ENCODE peak calls at places on chromosomes 5 and 9, in eight cellular contexts. Q, C, A, X, D, H, M and Z are unnamed samples.

GRCh38 chr5:109668668-109669422 is 20.9 kb upstream of the MAN2A1 start:
- DNase-seq in C (no peak), A (no peak), M (no peak), H (peak; percentile 34), Q (no peak), X (no peak), D (no peak), Z (no peak)

GRCh38 chr5:63201738-63202137 is 623.1 kb downstream of the LRRC70 start:
- DNase-seq in H (no peak), D (peak; percentile 0), M (no peak), A (no peak), X (no peak), C (no peak), Q (no peak), Z (no peak)

GRCh38 chr9:116673375-116673774 is 13.7 kb upstream of the TRIM32 start:
- DNase-seq in Q (no peak), X (no peak), M (no peak), H (no peak), A (peak; percentile 17), C (no peak), D (no peak), Z (no peak)

GRCh38 chr5:79416499-79416898 is 97.4 kb downstream of the HOMER1 start:
- DNase-seq in H (peak; percentile 73), D (peak; percentile 74), M (no peak), C (peak; percentile 31), X (peak; percentile 2), Q (peak; percentile 4), A (peak; percentile 7), Z (no peak)

GRCh38 chr9:85053206-85053605 is 383.7 kb downstream of the NTRK2 start:
- DNase-seq in Q (no peak), M (no peak), H (no peak), A (no peak), D (no peak), X (no peak), C (no peak), Z (no peak)

GRCh38 chr5:21154526-21154925 is 1166.5 kb upstream of the CDH18 start:
- DNase-seq in M (no peak), H (no peak), X (no peak), Q (no peak), C (no peak), A (no peak), D (peak; percentile 2), Z (no peak)

GRCh38 chr9:20616808-20617207 is 5.5 kb downstream of the MLLT3 start:
- DNase-seq in Q (no peak), X (no peak), C (no peak), A (no peak), M (no peak), H (no peak), D (no peak), Z (no peak)

GRCh38 chr5:17189381-17190036 is 27.9 kb upstream of the BASP1 start:
- DNase-seq in C (peak; percentile 21), H (peak; percentile 81), M (peak; percentile 94), D (peak; percentile 88), A (peak; percentile 89), X (peak; percentile 58), Q (peak; percentile 86), Z (peak; percentile 84)

GRCh38 chr5:37722236-37723146 is 117.3 kb downstream of the GDNF start:
- DNase-seq in H (peak; percentile 74), Q (peak; percentile 96), C (peak; percentile 53), M (no peak), X (no peak), D (peak; percentile 92), A (peak; percentile 68), Z (no peak)

GRCh38 chr9:125909497-125909896 is 162.3 kb downstream of the PBX3 start:
- DNase-seq in C (no peak), H (no peak), Q (no peak), A (no peak), X (no peak), M (no peak), D (no peak), Z (no peak)

GRCh38 chr5:140153905-140154304 is 21.1 kb upstream of the CYSTM1 start:
- DNase-seq in H (no peak), D (no peak), M (no peak), Q (no peak), C (no peak), A (no peak), X (no peak), Z (no peak)

GRCh38 chr9:99851028-99851822 is 29.5 kb downstream of the NR4A3 start:
- DNase-seq in X (no peak), H (peak; percentile 77), D (no peak), A (no peak), C (peak; percentile 37), M (no peak), Q (no peak), Z (no peak)

GRCh38 chr5:76958976-76959767 is 6.3 kb downstream of the CRHBP start:
- DNase-seq in H (peak; percentile 8), Q (peak; percentile 70), X (no peak), C (peak; percentile 20), D (peak; percentile 72), A (peak; percentile 58), M (no peak), Z (no peak)

GRCh38 chr5:61327761-61328753 is 4.0 kb upstream of the ZSWIM6 start:
- DNase-seq in C (peak; percentile 37), A (peak; percentile 80), H (peak; percentile 81), X (no peak), Q (peak; percentile 95), M (no peak), D (peak; percentile 96), Z (no peak)

GRCh38 chr5:155897761-155898160 is 429.2 kb upstream of the SGCD start:
- DNase-seq in D (no peak), Q (no peak), A (no peak), M (no peak), C (no peak), X (no peak), H (no peak), Z (no peak)

GRCh38 chr9:122360891-122361290 is 9.9 kb upstream of the PTGS1 start:
- DNase-seq in X (no peak), Q (peak; percentile 70), A (no peak), H (no peak), D (no peak), C (no peak), M (no peak), Z (no peak)

GRCh38 chr9:81427870-81428269 is 261.5 kb downstream of the TLE1 start:
- DNase-seq in H (no peak), M (no peak), D (no peak), X (no peak), C (no peak), Q (peak; percentile 3), A (no peak), Z (no peak)

GRCh38 chr5:176870110-176870591 is 29.0 kb downstream of the HK3 start:
- DNase-seq in H (peak; percentile 9), Q (peak; percentile 38), M (no peak), A (peak; percentile 52), C (no peak), X (peak; percentile 84), D (peak; percentile 28), Z (no peak)
- TF ChIP-seq CTCF in H (peak; percentile 21), Q (peak; percentile 44), M (no peak), A (peak; percentile 56), C (no peak), X (peak; percentile 47), D (peak; percentile 34), Z (no peak)

DNA sequence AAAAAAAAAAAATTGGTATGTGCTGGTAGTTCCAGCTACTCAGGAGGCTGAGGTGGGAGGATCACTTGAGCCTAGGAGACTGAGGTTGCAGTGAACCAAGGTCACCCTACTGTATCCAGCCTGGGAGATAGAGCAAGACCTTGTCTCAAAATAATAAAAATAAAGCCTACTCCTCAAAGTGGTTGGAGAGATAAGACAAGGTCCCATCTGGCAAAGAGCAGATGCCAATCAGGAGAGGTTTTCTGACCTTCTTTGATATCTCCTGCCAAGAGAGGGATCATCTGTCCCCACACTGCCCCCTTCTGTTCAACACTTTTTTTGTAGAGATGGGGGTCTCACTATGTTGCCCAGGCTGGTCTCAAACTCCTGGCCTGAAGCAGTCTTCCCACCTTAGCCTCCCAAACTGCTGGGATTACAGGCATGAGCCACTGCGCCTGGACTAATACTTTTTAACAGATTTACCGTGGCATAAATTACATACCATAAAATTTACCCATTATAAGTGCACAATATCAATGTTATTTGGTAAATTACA is 64.7 kb downstream of the SH3PXD2B start:
- DNase-seq in A (no peak), C (no peak), X (no peak), Q (no peak), D (no peak), H (no peak), M (no peak), Z (no peak)
- TF ChIP-seq CTCF in A (no peak), C (peak; percentile 8), X (peak; percentile 37), Q (no peak), D (no peak), H (no peak), M (no peak), Z (no peak)

DNA sequence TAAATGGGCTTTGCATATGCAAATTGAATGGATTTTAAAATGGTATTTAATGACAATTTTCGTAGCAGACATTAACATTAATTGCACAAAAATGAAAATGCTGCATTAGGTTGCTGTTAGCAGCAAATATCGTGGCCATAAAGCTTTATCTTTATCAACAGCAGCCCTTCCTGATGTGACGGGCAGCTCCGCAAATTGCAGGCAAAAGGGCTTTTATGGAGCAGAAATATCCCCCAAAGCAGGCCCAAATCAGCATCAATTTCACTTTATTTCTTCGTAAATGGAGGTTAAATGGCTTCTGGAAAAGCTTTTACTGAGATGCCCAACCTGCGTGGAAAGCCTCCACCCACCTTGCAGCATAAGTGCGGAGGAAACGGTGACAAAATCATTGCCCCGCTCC is 78.0 kb upstream of the BARHL1 start:
- DNase-seq in A (no peak), C (no peak), D (no peak), Q (no peak), H (no peak), X (peak; percentile 62), M (no peak), Z (no peak)
- TF ChIP-seq CTCF in A (no peak), C (no peak), D (no peak), Q (no peak), H (no peak), X (no peak), M (no peak), Z (no peak)

GRCh38 chr9:93532121-93532520 is 44.3 kb upstream of the PHF2 start:
- DNase-seq in Q (no peak), C (no peak), A (no peak), M (no peak), X (no peak), D (peak; percentile 37), H (no peak), Z (no peak)

GRCh38 chr9:93533863-93534262 is 42.5 kb upstream of the PHF2 start:
- DNase-seq in C (no peak), H (no peak), Q (no peak), D (no peak), A (no peak), M (no peak), X (no peak), Z (no peak)

GRCh38 chr9:93536874-93537273 is 39.5 kb upstream of the PHF2 start:
- DNase-seq in C (no peak), D (no peak), X (no peak), H (no peak), A (no peak), Q (no peak), M (no peak), Z (no peak)

GRCh38 chr9:93536167-93536566 is 40.2 kb upstream of the PHF2 start:
- DNase-seq in D (no peak), H (no peak), M (no peak), A (no peak), C (no peak), Q (no peak), X (no peak), Z (no peak)

DNA sequence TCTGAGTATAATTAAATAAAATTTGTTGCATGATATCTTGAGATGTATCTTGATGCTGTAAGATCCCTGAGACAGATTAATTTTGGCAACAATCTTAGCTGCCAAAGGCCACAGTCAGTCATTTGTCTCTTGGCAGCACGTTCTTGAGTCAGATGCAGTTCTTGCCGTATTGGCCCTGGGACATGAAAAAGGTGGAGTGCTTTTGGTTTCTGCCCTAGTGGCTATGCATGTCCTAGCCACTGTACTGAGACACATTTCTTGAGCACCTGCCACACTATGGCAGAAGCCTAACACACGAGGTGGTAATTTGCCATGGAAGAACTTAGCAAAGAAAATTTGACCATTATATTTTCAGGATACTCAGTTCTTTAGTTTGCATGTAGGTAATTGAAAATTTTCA is 45.0 kb upstream of the PHF2 start:
- DNase-seq in H (no peak), X (no peak), M (no peak), C (no peak), A (no peak), D (no peak), Q (peak; percentile 7), Z (no peak)
- TF ChIP-seq CTCF in H (no peak), X (no peak), M (no peak), C (no peak), A (peak; percentile 20), D (no peak), Q (no peak), Z (no peak)